ENCODE peak calls at places on chromosome 2, in four cellular contexts. One of them, this sample, is unnamed.

GRCh38 chr2:64651590-64651989 is 2.1 kb downstream of the SERTAD2 start:
- DNase-seq in HepG2: no peak
- DNase-seq in WTC11: no peak
- DNase-seq in K562: no peak
- DNase-seq in this sample: no peak

GRCh38 chr2:239201531-239201876 is 199.3 kb downstream of the HDAC4 start:
- DNase-seq in HepG2: no peak
- DNase-seq in WTC11: no peak
- DNase-seq in K562: no peak
- DNase-seq in this sample: no peak

GRCh38 chr2:226771067-226771466 is 28.6 kb downstream of the IRS1 start:
- DNase-seq in HepG2: no peak
- DNase-seq in WTC11: no peak
- DNase-seq in K562: no peak
- DNase-seq in this sample: no peak

GRCh38 chr2:120683081-120683480 is 52.6 kb upstream of the GLI2 start:
- DNase-seq in HepG2: no peak
- DNase-seq in WTC11: no peak
- DNase-seq in K562: no peak
- DNase-seq in this sample: no peak

GRCh38 chr2:43139996-43140621 is 86.3 kb downstream of the ZFP36L2 start:
- DNase-seq in HepG2: no peak
- DNase-seq in WTC11: no peak
- DNase-seq in K562: no peak
- DNase-seq in this sample: no peak

GRCh38 chr2:122635649-122636496 is 880.4 kb downstream of the TSN start:
- DNase-seq in HepG2: no peak
- DNase-seq in WTC11: no peak
- DNase-seq in K562: no peak
- DNase-seq in this sample: no peak

GRCh38 chr2:71064754-71065621 is 3.5 kb upstream of the NAGK start:
- DNase-seq in HepG2: no peak
- DNase-seq in WTC11: no peak
- DNase-seq in K562: no peak
- DNase-seq in this sample: peak; percentile 80

GRCh38 chr2:237885931-237886701 is 26.7 kb downstream of the RAMP1 start:
- DNase-seq in HepG2: no peak
- DNase-seq in WTC11: no peak
- DNase-seq in K562: no peak
- DNase-seq in this sample: no peak

GRCh38 chr2:63218800-63219511 is 168.3 kb downstream of the OTX1 start:
- DNase-seq in HepG2: no peak
- DNase-seq in WTC11: no peak
- DNase-seq in K562: no peak
- DNase-seq in this sample: no peak

GRCh38 chr2:107635883-107636282 is 190.8 kb upstream of the RGPD4 start:
- DNase-seq in HepG2: no peak
- DNase-seq in WTC11: no peak
- DNase-seq in K562: no peak
- DNase-seq in this sample: no peak

GRCh38 chr2:234953116-234954031 is 1.6 kb downstream of the SH3BP4 start:
- DNase-seq in HepG2: no peak
- DNase-seq in WTC11: peak; percentile 12
- DNase-seq in K562: no peak
- DNase-seq in this sample: no peak

GRCh38 chr2:167196461-167197252 is 308.4 kb downstream of the XIRP2 start:
- DNase-seq in HepG2: no peak
- DNase-seq in WTC11: no peak
- DNase-seq in K562: no peak
- DNase-seq in this sample: no peak

GRCh38 chr2:64637931-64638330 is 15.8 kb downstream of the SERTAD2 start:
- DNase-seq in HepG2: no peak
- DNase-seq in WTC11: no peak
- DNase-seq in K562: no peak
- DNase-seq in this sample: no peak

GRCh38 chr2:67854103-67854502 is 208.7 kb downstream of the C1D start:
- DNase-seq in HepG2: no peak
- DNase-seq in WTC11: no peak
- DNase-seq in K562: no peak
- DNase-seq in this sample: no peak

GRCh38 chr2:40220177-40220925 is 231.5 kb downstream of the SLC8A1 start:
- DNase-seq in HepG2: no peak
- DNase-seq in WTC11: no peak
- DNase-seq in K562: no peak
- DNase-seq in this sample: no peak

GRCh38 chr2:176553685-176554106 is 284.5 kb downstream of the MTX2 start:
- DNase-seq in HepG2: no peak
- DNase-seq in WTC11: peak; percentile 50
- DNase-seq in K562: no peak
- DNase-seq in this sample: no peak

GRCh38 chr2:235460548-235461047 is 33.2 kb upstream of the AGAP1 start:
- DNase-seq in HepG2: no peak
- DNase-seq in WTC11: no peak
- DNase-seq in K562: peak; percentile 80
- DNase-seq in this sample: no peak

GRCh38 chr2:219362524-219363164 is 25.1 kb downstream of the DNPEP start:
- DNase-seq in HepG2: no peak
- DNase-seq in WTC11: no peak
- DNase-seq in K562: no peak
- DNase-seq in this sample: peak; percentile 34

GRCh38 chr2:216281316-216281715 is 91.0 kb downstream of the MARCHF4 start:
- DNase-seq in HepG2: no peak
- DNase-seq in WTC11: peak; percentile 24
- DNase-seq in K562: no peak
- DNase-seq in this sample: no peak

GRCh38 chr2:11375689-11376027 is 31.2 kb upstream of the ROCK2 start:
- DNase-seq in HepG2: no peak
- DNase-seq in WTC11: no peak
- DNase-seq in K562: no peak
- DNase-seq in this sample: no peak

GRCh38 chr2:180699657-180700361 is 280.6 kb upstream of the UBE2E3 start:
- DNase-seq in HepG2: no peak
- DNase-seq in WTC11: peak; percentile 17
- DNase-seq in K562: no peak
- DNase-seq in this sample: no peak

GRCh38 chr2:217903859-217904613 is 98.8 kb downstream of the TNS1 start:
- DNase-seq in HepG2: peak; percentile 71
- DNase-seq in WTC11: no peak
- DNase-seq in K562: no peak
- DNase-seq in this sample: no peak

GRCh38 chr2:129504646-129505045 is 474.8 kb upstream of the RAB6C start:
- DNase-seq in HepG2: no peak
- DNase-seq in WTC11: no peak
- DNase-seq in K562: no peak
- DNase-seq in this sample: no peak

GRCh38 chr2:151670346-151670745 is 63.9 kb downstream of the NEB start:
- DNase-seq in HepG2: no peak
- DNase-seq in WTC11: no peak
- DNase-seq in K562: no peak
- DNase-seq in this sample: no peak

GRCh38 chr2:234793211-234793610 is 158.6 kb upstream of the SH3BP4 start:
- DNase-seq in HepG2: no peak
- DNase-seq in WTC11: no peak
- DNase-seq in K562: no peak
- DNase-seq in this sample: no peak

GRCh38 chr2:188518391-188518790 is 226.7 kb downstream of the GULP1 start:
- DNase-seq in HepG2: no peak
- DNase-seq in WTC11: no peak
- DNase-seq in K562: no peak
- DNase-seq in this sample: no peak

GRCh38 chr2:127943186-127943585 is 57.4 kb upstream of the AMMECR1L start:
- DNase-seq in HepG2: no peak
- DNase-seq in WTC11: no peak
- DNase-seq in K562: no peak
- DNase-seq in this sample: no peak

GRCh38 chr2:32289165-32290054 is 11.7 kb downstream of the YIPF4 start:
- DNase-seq in HepG2: peak; percentile 80
- DNase-seq in WTC11: no peak
- DNase-seq in K562: no peak
- DNase-seq in this sample: no peak

GRCh38 chr2:72140621-72140960 is 7.1 kb downstream of the CYP26B1 start:
- DNase-seq in HepG2: no peak
- DNase-seq in WTC11: no peak
- DNase-seq in K562: no peak
- DNase-seq in this sample: no peak

GRCh38 chr2:65313126-65313953 is 85.7 kb downstream of the ACTR2 start:
- DNase-seq in HepG2: no peak
- DNase-seq in WTC11: no peak
- DNase-seq in K562: no peak
- DNase-seq in this sample: no peak

GRCh38 chr2:152585830-152586484 is 131.3 kb downstream of the PRPF40A start:
- DNase-seq in HepG2: peak; percentile 18
- DNase-seq in WTC11: no peak
- DNase-seq in K562: no peak
- DNase-seq in this sample: no peak

GRCh38 chr2:232993231-232993821 is 19.7 kb downstream of the NGEF start:
- DNase-seq in HepG2: no peak
- DNase-seq in WTC11: no peak
- DNase-seq in K562: no peak
- DNase-seq in this sample: no peak

GRCh38 chr2:192194065-192194865 is 468 bp downstream of the TMEFF2 start:
- DNase-seq in HepG2: no peak
- DNase-seq in WTC11: peak; percentile 14
- DNase-seq in K562: no peak
- DNase-seq in this sample: no peak

GRCh38 chr2:163698857-163699256 is 37.0 kb downstream of the FIGN start:
- DNase-seq in HepG2: no peak
- DNase-seq in WTC11: peak; percentile 67
- DNase-seq in K562: no peak
- DNase-seq in this sample: no peak

GRCh38 chr2:20917724-20918572 is 95.0 kb upstream of the LDAH start:
- DNase-seq in HepG2: no peak
- DNase-seq in WTC11: no peak
- DNase-seq in K562: no peak
- DNase-seq in this sample: no peak

GRCh38 chr2:101047075-101047766 is 45.1 kb downstream of the RPL31 start:
- DNase-seq in HepG2: no peak
- DNase-seq in WTC11: no peak
- DNase-seq in K562: no peak
- DNase-seq in this sample: no peak

GRCh38 chr2:71223767-71224333 is 3.1 kb downstream of the PAIP2B start:
- DNase-seq in HepG2: peak; percentile 52
- DNase-seq in WTC11: peak; percentile 71
- DNase-seq in K562: no peak
- DNase-seq in this sample: no peak

GRCh38 chr2:170878061-170878460 is 51.0 kb upstream of the GORASP2 start:
- DNase-seq in HepG2: no peak
- DNase-seq in WTC11: no peak
- DNase-seq in K562: no peak
- DNase-seq in this sample: no peak
- TF ChIP-seq CBFB in HepG2: no peak
- TF ChIP-seq CBFB in WTC11: no peak
- TF ChIP-seq CBFB in K562: no peak
- TF ChIP-seq CBFB in this sample: no peak

GRCh38 chr2:172340394-172340793 is 87.0 kb upstream of the ITGA6 start:
- DNase-seq in HepG2: no peak
- DNase-seq in WTC11: no peak
- DNase-seq in K562: no peak
- DNase-seq in this sample: no peak
- TF ChIP-seq CBFB in HepG2: no peak
- TF ChIP-seq CBFB in WTC11: no peak
- TF ChIP-seq CBFB in K562: no peak
- TF ChIP-seq CBFB in this sample: no peak

DNA sequence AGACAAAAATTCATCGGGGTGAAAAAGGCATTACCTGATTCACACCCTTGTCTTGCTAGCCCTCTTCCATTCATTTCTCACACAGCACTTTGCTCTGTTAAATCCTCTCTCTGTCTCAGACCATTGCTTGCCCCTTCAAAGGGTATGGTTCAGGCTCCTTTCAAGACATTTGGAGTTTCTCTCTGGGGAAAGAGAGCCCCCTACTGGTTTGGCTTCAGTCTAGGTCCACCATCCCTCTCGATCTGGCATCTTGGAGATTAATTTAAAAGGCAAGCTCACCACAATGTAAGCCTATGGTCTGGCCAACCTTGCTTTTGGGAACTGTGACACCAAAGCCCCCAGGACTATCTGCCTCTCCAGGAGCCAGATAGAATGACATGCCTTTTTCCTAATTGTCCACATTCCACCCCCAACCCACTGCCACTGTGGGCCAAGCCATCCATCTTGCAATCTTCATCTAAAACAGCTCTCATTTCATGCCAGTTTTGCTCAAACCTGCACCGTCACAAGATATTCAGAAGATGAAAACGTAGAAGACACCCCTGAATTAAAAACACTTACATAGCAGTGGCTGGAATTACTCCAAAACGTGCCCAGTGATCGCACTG is 94.0 kb downstream of the FARSB start:
- DNase-seq in HepG2: peak; percentile 41
- DNase-seq in WTC11: peak; percentile 56
- DNase-seq in K562: peak; percentile 25
- DNase-seq in this sample: peak; percentile 13
- TF ChIP-seq CBFB in HepG2: no peak
- TF ChIP-seq CBFB in WTC11: no peak
- TF ChIP-seq CBFB in K562: no peak
- TF ChIP-seq CBFB in this sample: no peak

DNA sequence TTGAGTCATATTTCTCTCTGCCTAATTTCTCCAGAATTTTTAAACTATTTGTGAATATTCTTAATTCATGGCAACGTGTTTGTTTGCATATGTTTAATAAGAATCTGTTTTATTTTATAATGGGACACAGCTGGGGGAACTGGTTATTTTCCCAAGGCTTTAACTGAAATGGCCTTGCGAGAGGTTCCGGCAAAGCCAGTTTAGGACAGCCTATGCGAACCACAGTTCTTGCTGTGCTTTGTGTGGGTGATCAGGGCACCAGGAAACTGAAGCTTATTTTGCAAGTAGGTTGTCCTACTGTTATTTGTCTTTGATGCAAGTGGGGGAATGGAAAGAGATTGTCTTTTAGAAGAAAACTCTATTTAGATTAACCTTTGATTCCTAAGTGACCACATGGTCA is 6.5 kb downstream of the ANKMY1 start:
- DNase-seq in HepG2: no peak
- DNase-seq in WTC11: no peak
- DNase-seq in K562: no peak
- DNase-seq in this sample: no peak
- TF ChIP-seq CBFB in HepG2: no peak
- TF ChIP-seq CBFB in WTC11: no peak
- TF ChIP-seq CBFB in K562: no peak
- TF ChIP-seq CBFB in this sample: no peak

DNA sequence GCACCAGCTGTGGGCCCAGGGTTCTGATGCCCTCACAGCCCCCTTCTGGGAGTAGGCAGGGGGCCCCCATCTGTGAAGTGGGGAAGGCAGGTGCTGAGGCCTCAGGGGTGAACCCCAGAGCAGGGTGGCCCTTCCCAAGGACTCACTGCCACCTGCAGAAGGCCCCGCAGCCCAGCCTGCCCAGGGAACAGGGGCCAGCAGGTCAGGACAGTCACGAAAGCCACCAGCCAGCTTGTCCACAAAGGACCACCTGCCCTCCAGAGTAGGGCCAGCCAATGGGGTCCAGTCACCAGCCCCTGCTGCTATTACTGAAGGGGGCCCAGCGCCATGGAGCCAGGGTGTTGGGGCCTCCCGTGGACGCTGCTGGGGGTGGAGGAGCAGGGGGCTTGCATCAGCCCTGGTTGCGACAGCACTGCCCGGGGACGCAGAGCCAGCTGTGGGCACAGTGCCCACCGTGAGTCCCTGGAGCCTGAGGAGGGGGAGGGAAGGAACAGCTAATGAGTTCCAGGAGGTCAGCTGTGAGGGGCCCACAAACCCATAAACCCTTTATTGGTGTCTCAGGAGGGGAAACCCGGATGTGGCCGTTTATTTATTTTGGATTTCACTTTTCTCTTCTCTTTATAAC is 11.5 kb upstream of the SNED1 start:
- DNase-seq in HepG2: no peak
- DNase-seq in WTC11: peak; percentile 7
- DNase-seq in K562: no peak
- DNase-seq in this sample: no peak
- TF ChIP-seq CBFB in HepG2: no peak
- TF ChIP-seq CBFB in WTC11: no peak
- TF ChIP-seq CBFB in K562: no peak
- TF ChIP-seq CBFB in this sample: no peak

This sample was measured in GM12878.